ENCODE peak calls at places on chromosomes 11 and 22, in eight cellular contexts. One of them, this sample, is unnamed.
A peak's percentile ranks its signal among the peaks of the same experiment; 100 is the strongest.

GRCh38 chr11:61477734-61478148 is 30.8 kb upstream of the LRRC10B start:
- DNase-seq in upper lobe of left lung: peak; percentile 80
- DNase-seq in IMR-90: no peak
- DNase-seq in tibial nerve: peak; percentile 33
- DNase-seq in heart left ventricle: no peak
- DNase-seq in H1: peak; percentile 47
- DNase-seq in adrenal gland: peak; percentile 42
- DNase-seq in endothelial cell of umbilical vein: peak; percentile 39
- DNase-seq in this sample: no peak

GRCh38 chr11:11816511-11817319 is 25.1 kb upstream of the USP47 start:
- DNase-seq in upper lobe of left lung: no peak
- DNase-seq in IMR-90: peak; percentile 69
- DNase-seq in H1: no peak
- DNase-seq in heart left ventricle: no peak
- DNase-seq in tibial nerve: no peak
- DNase-seq in adrenal gland: no peak
- DNase-seq in endothelial cell of umbilical vein: peak; percentile 75
- DNase-seq in this sample: no peak

GRCh38 chr22:48486163-48486957 is 1341.3 kb downstream of the BRD1 start:
- DNase-seq in H1: no peak
- DNase-seq in IMR-90: no peak
- DNase-seq in upper lobe of left lung: no peak
- DNase-seq in tibial nerve: no peak
- DNase-seq in endothelial cell of umbilical vein: no peak
- DNase-seq in adrenal gland: no peak
- DNase-seq in heart left ventricle: no peak
- DNase-seq in this sample: no peak

GRCh38 chr11:3949132-3949531 is 93.7 kb downstream of the STIM1 start:
- DNase-seq in upper lobe of left lung: no peak
- DNase-seq in IMR-90: no peak
- DNase-seq in endothelial cell of umbilical vein: no peak
- DNase-seq in tibial nerve: no peak
- DNase-seq in H1: no peak
- DNase-seq in adrenal gland: no peak
- DNase-seq in heart left ventricle: no peak
- DNase-seq in this sample: no peak

GRCh38 chr11:101880208-101880607 is 34.6 kb upstream of the CEP126 start:
- DNase-seq in tibial nerve: no peak
- DNase-seq in H1: no peak
- DNase-seq in adrenal gland: peak; percentile 4
- DNase-seq in IMR-90: peak; percentile 79
- DNase-seq in heart left ventricle: no peak
- DNase-seq in upper lobe of left lung: no peak
- DNase-seq in endothelial cell of umbilical vein: peak; percentile 61
- DNase-seq in this sample: no peak

GRCh38 chr22:40289991-40290459 is 56.3 kb upstream of the ADSL start:
- DNase-seq in IMR-90: no peak
- DNase-seq in adrenal gland: peak; percentile 10
- DNase-seq in H1: no peak
- DNase-seq in tibial nerve: no peak
- DNase-seq in heart left ventricle: peak; percentile 62
- DNase-seq in endothelial cell of umbilical vein: no peak
- DNase-seq in upper lobe of left lung: no peak
- DNase-seq in this sample: peak; percentile 8

GRCh38 chr22:19619144-19620009 is 94.9 kb upstream of the SEPTIN5 start:
- DNase-seq in heart left ventricle: no peak
- DNase-seq in IMR-90: no peak
- DNase-seq in H1: no peak
- DNase-seq in tibial nerve: no peak
- DNase-seq in endothelial cell of umbilical vein: peak; percentile 33
- DNase-seq in adrenal gland: no peak
- DNase-seq in upper lobe of left lung: no peak
- DNase-seq in this sample: no peak

GRCh38 chr22:37741312-37741795 is 44.5 kb downstream of the TRIOBP start:
- DNase-seq in tibial nerve: peak; percentile 86
- DNase-seq in upper lobe of left lung: peak; percentile 53
- DNase-seq in endothelial cell of umbilical vein: no peak
- DNase-seq in heart left ventricle: peak; percentile 84
- DNase-seq in H1: no peak
- DNase-seq in adrenal gland: peak; percentile 79
- DNase-seq in IMR-90: peak; percentile 98
- DNase-seq in this sample: no peak

GRCh38 chr22:42425989-42426355 is 6.2 kb downstream of the NFAM1 start:
- DNase-seq in adrenal gland: no peak
- DNase-seq in upper lobe of left lung: no peak
- DNase-seq in IMR-90: no peak
- DNase-seq in heart left ventricle: no peak
- DNase-seq in tibial nerve: no peak
- DNase-seq in H1: no peak
- DNase-seq in endothelial cell of umbilical vein: no peak
- DNase-seq in this sample: no peak

GRCh38 chr11:124896821-124897391 is 759 bp downstream of the ROBO4 start:
- DNase-seq in H1: no peak
- DNase-seq in tibial nerve: no peak
- DNase-seq in IMR-90: no peak
- DNase-seq in upper lobe of left lung: peak; percentile 74
- DNase-seq in endothelial cell of umbilical vein: no peak
- DNase-seq in heart left ventricle: no peak
- DNase-seq in adrenal gland: no peak
- DNase-seq in this sample: no peak

GRCh38 chr11:44865866-44866272 is 84.8 kb downstream of the TP53I11 start:
- DNase-seq in adrenal gland: peak; percentile 52
- DNase-seq in IMR-90: no peak
- DNase-seq in heart left ventricle: peak; percentile 78
- DNase-seq in H1: no peak
- DNase-seq in tibial nerve: no peak
- DNase-seq in upper lobe of left lung: no peak
- DNase-seq in endothelial cell of umbilical vein: peak; percentile 9
- DNase-seq in this sample: no peak

GRCh38 chr11:3947084-3947483 is 91.6 kb downstream of the STIM1 start:
- DNase-seq in upper lobe of left lung: no peak
- DNase-seq in adrenal gland: peak; percentile 16
- DNase-seq in heart left ventricle: no peak
- DNase-seq in H1: no peak
- DNase-seq in IMR-90: peak; percentile 67
- DNase-seq in endothelial cell of umbilical vein: peak; percentile 77
- DNase-seq in tibial nerve: no peak
- DNase-seq in this sample: no peak

GRCh38 chr11:95443386-95443785 is 212.4 kb upstream of the SESN3 start:
- DNase-seq in adrenal gland: no peak
- DNase-seq in upper lobe of left lung: no peak
- DNase-seq in tibial nerve: no peak
- DNase-seq in H1: no peak
- DNase-seq in IMR-90: no peak
- DNase-seq in endothelial cell of umbilical vein: no peak
- DNase-seq in heart left ventricle: no peak
- DNase-seq in this sample: no peak

GRCh38 chr22:18122254-18122554 is 11.6 kb downstream of the TUBA8 start:
- DNase-seq in endothelial cell of umbilical vein: no peak
- DNase-seq in adrenal gland: no peak
- DNase-seq in H1: no peak
- DNase-seq in upper lobe of left lung: no peak
- DNase-seq in tibial nerve: no peak
- DNase-seq in heart left ventricle: no peak
- DNase-seq in IMR-90: no peak
- DNase-seq in this sample: no peak

DNA sequence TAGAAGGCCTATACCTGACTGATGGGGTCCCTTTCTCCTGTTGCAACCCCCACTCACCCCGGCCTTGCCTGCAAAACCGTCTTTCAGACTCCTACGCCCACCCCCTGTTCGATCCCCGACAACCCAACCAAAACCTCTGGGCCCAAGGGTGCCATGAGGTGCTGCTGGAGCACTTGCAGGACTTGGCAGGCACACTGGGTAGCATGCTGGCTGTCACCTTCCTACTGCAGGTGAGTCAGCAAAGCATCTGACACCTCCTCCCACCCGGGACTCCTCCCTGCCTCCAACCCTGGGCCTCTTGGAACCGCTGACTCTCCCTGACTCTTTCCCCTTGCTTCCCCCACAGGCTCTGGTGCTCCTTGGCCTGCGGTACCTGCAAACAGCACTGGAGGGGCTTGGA is 1.2 kb downstream of the ROM1 start:
- DNase-seq in IMR-90: no peak
- DNase-seq in H1: no peak
- DNase-seq in upper lobe of left lung: no peak
- DNase-seq in tibial nerve: no peak
- DNase-seq in adrenal gland: no peak
- DNase-seq in heart left ventricle: peak; percentile 48
- DNase-seq in endothelial cell of umbilical vein: no peak
- DNase-seq in this sample: no peak
- TF ChIP-seq POLR2A in IMR-90: no peak
- TF ChIP-seq POLR2A in H1: no peak
- TF ChIP-seq POLR2A in upper lobe of left lung: no peak
- TF ChIP-seq POLR2A in tibial nerve: no peak
- TF ChIP-seq POLR2A in adrenal gland: no peak
- TF ChIP-seq POLR2A in heart left ventricle: no peak
- TF ChIP-seq POLR2A in endothelial cell of umbilical vein: no peak
- TF ChIP-seq POLR2A in this sample: no peak

DNA sequence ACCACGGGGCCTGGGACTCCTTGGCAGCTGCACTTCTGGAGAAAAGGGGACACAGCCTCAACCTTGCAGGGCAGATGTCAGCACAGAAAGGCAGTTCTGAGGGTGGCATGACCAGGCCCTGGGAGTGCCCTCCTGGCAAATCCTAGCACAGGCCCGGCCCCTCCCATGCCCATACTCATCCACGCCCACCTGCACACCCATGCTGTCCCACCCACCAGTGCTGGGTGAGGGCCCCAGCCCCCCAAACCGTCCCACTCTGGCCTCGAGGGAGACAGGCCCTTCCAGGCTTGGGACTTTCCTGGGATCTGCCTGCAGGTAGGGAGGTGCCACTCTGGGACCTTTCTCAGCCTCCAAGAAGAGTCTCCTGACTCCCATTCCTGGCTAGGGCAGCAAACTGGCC is 10.1 kb downstream of the DUSP8 start:
- DNase-seq in endothelial cell of umbilical vein: no peak
- DNase-seq in heart left ventricle: no peak
- DNase-seq in H1: no peak
- DNase-seq in IMR-90: no peak
- DNase-seq in adrenal gland: no peak
- DNase-seq in tibial nerve: no peak
- DNase-seq in upper lobe of left lung: peak; percentile 52
- DNase-seq in this sample: no peak
- H3K36me3 ChIP-seq in endothelial cell of umbilical vein: peaks cover 3% of the 10 kb centered on the region
- H3K36me3 ChIP-seq in heart left ventricle: peaks cover 7% of the 10 kb centered on the region
- H3K36me3 ChIP-seq in H1: no peaks in the 10 kb centered on the region
- H3K36me3 ChIP-seq in IMR-90: peaks cover 16% of the 10 kb centered on the region
- H3K36me3 ChIP-seq in adrenal gland: no peaks in the 10 kb centered on the region
- H3K36me3 ChIP-seq in tibial nerve: no peaks in the 10 kb centered on the region
- H3K36me3 ChIP-seq in upper lobe of left lung: no peaks in the 10 kb centered on the region
- H3K36me3 ChIP-seq in this sample: no peaks in the 10 kb centered on the region

GRCh38 chr22:31313366-31314147 is 21.3 kb upstream of the PIK3IP1 start:
- DNase-seq in adrenal gland: peak; percentile 89
- DNase-seq in heart left ventricle: peak; percentile 67
- DNase-seq in H1: peak; percentile 41
- DNase-seq in tibial nerve: peak; percentile 52
- DNase-seq in endothelial cell of umbilical vein: peak; percentile 88
- DNase-seq in upper lobe of left lung: no peak
- DNase-seq in IMR-90: peak; percentile 61
- DNase-seq in this sample: no peak
- TF ChIP-seq POLR2A in adrenal gland: peak; percentile 26
- TF ChIP-seq POLR2A in heart left ventricle: no peak
- TF ChIP-seq POLR2A in H1: peak; percentile 62
- TF ChIP-seq POLR2A in tibial nerve: no peak
- TF ChIP-seq POLR2A in endothelial cell of umbilical vein: no peak
- TF ChIP-seq POLR2A in upper lobe of left lung: no peak
- TF ChIP-seq POLR2A in IMR-90: no peak
- TF ChIP-seq POLR2A in this sample: no peak

GRCh38 chr22:49583341-49583740 is 244.3 kb downstream of the BRD1 start:
- DNase-seq in heart left ventricle: no peak
- DNase-seq in IMR-90: no peak
- DNase-seq in tibial nerve: no peak
- DNase-seq in upper lobe of left lung: peak; percentile 46
- DNase-seq in adrenal gland: no peak
- DNase-seq in endothelial cell of umbilical vein: no peak
- DNase-seq in H1: no peak
- DNase-seq in this sample: no peak
- H3K36me3 ChIP-seq in heart left ventricle: no peaks in the 10 kb centered on the region
- H3K36me3 ChIP-seq in IMR-90: no peaks in the 10 kb centered on the region
- H3K36me3 ChIP-seq in tibial nerve: no peaks in the 10 kb centered on the region
- H3K36me3 ChIP-seq in upper lobe of left lung: no peaks in the 10 kb centered on the region
- H3K36me3 ChIP-seq in adrenal gland: no peaks in the 10 kb centered on the region
- H3K36me3 ChIP-seq in endothelial cell of umbilical vein: no peaks in the 10 kb centered on the region
- H3K36me3 ChIP-seq in H1: no peaks in the 10 kb centered on the region
- H3K36me3 ChIP-seq in this sample: no peaks in the 10 kb centered on the region

GRCh38 chr11:118079507-118079906 is 2.6 kb downstream of the TMPRSS4 start:
- DNase-seq in adrenal gland: no peak
- DNase-seq in IMR-90: no peak
- DNase-seq in heart left ventricle: no peak
- DNase-seq in H1: no peak
- DNase-seq in endothelial cell of umbilical vein: no peak
- DNase-seq in tibial nerve: no peak
- DNase-seq in upper lobe of left lung: no peak
- DNase-seq in this sample: no peak

GRCh38 chr11:118081241-118081958 is 4.5 kb downstream of the TMPRSS4 start:
- DNase-seq in adrenal gland: no peak
- DNase-seq in IMR-90: no peak
- DNase-seq in heart left ventricle: no peak
- DNase-seq in H1: no peak
- DNase-seq in tibial nerve: no peak
- DNase-seq in upper lobe of left lung: no peak
- DNase-seq in endothelial cell of umbilical vein: no peak
- DNase-seq in this sample: no peak

GRCh38 chr11:118080296-118080695 is 3.4 kb downstream of the TMPRSS4 start:
- DNase-seq in H1: no peak
- DNase-seq in endothelial cell of umbilical vein: no peak
- DNase-seq in adrenal gland: no peak
- DNase-seq in upper lobe of left lung: no peak
- DNase-seq in IMR-90: no peak
- DNase-seq in heart left ventricle: no peak
- DNase-seq in tibial nerve: no peak
- DNase-seq in this sample: no peak

GRCh38 chr11:118076754-118077281 is at the start of gene TMPRSS4:
- DNase-seq in H1: no peak
- DNase-seq in upper lobe of left lung: no peak
- DNase-seq in heart left ventricle: no peak
- DNase-seq in adrenal gland: no peak
- DNase-seq in IMR-90: no peak
- DNase-seq in endothelial cell of umbilical vein: no peak
- DNase-seq in tibial nerve: no peak
- DNase-seq in this sample: no peak

DNA sequence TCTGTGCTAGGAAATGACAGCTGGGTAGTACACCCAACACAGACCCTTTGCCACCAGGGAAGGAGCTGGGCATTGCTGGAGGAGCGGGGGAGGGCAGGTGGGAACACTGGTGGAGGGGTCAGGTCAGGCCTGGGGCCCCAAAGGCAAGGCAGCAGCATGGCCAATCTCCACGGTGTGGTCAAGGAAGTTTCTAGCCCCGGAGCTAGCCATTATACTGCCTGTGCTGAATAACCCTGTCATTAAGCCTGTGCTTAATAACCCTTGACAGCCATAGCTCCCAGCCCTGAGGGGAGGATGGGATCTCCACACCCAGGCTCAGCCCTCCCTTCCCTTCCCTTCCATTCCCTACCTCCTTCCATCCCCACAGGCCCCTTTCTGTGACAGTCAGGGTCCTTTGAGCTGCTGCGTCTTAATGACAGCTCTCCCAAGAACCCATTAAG is 2.1 kb downstream of the TMPRSS4 start:
- DNase-seq in heart left ventricle: no peak
- DNase-seq in tibial nerve: no peak
- DNase-seq in IMR-90: no peak
- DNase-seq in upper lobe of left lung: no peak
- DNase-seq in adrenal gland: no peak
- DNase-seq in endothelial cell of umbilical vein: no peak
- DNase-seq in H1: no peak
- DNase-seq in this sample: no peak
- TF ChIP-seq POLR2A in heart left ventricle: no peak
- TF ChIP-seq POLR2A in tibial nerve: no peak
- TF ChIP-seq POLR2A in IMR-90: no peak
- TF ChIP-seq POLR2A in upper lobe of left lung: no peak
- TF ChIP-seq POLR2A in adrenal gland: no peak
- TF ChIP-seq POLR2A in endothelial cell of umbilical vein: no peak
- TF ChIP-seq POLR2A in H1: no peak
- TF ChIP-seq POLR2A in this sample: no peak

GRCh38 chr11:133984828-133985227 is 28.1 kb upstream of the IGSF9B start:
- DNase-seq in heart left ventricle: no peak
- DNase-seq in IMR-90: no peak
- DNase-seq in adrenal gland: no peak
- DNase-seq in tibial nerve: no peak
- DNase-seq in endothelial cell of umbilical vein: no peak
- DNase-seq in H1: no peak
- DNase-seq in upper lobe of left lung: no peak
- DNase-seq in this sample: no peak
- H3K36me3 ChIP-seq in heart left ventricle: no peaks in the 10 kb centered on the region
- H3K36me3 ChIP-seq in IMR-90: no peaks in the 10 kb centered on the region
- H3K36me3 ChIP-seq in adrenal gland: no peaks in the 10 kb centered on the region
- H3K36me3 ChIP-seq in tibial nerve: no peaks in the 10 kb centered on the region
- H3K36me3 ChIP-seq in endothelial cell of umbilical vein: no peaks in the 10 kb centered on the region
- H3K36me3 ChIP-seq in H1: no peaks in the 10 kb centered on the region
- H3K36me3 ChIP-seq in upper lobe of left lung: no peaks in the 10 kb centered on the region
- H3K36me3 ChIP-seq in this sample: no peaks in the 10 kb centered on the region